ENCODE peak calls at places on chromosome 10, in four cellular contexts. One of them, this sample, is unnamed.
A peak's percentile ranks its signal among the peaks of the same experiment; 100 is the strongest.

GRCh38 chr10:92760609-92761008 is 70.9 kb downstream of the HHEX start:
- DNase-seq in head of caudate nucleus: no peak
- DNase-seq in NCI-H1436 treated with DMSO at 0.1 percent for 48 hours: no peak
- DNase-seq in NCI-H2171: no peak
- DNase-seq in this sample: no peak

GRCh38 chr10:10596256-10596655 is 421.4 kb upstream of the CELF2 start:
- DNase-seq in NCI-H1436 treated with DMSO at 0.1 percent for 48 hours: no peak
- DNase-seq in head of caudate nucleus: no peak
- DNase-seq in NCI-H2171: no peak
- DNase-seq in this sample: no peak

GRCh38 chr10:97701438-97702064 is 12.0 kb upstream of the MARVELD1 start:
- DNase-seq in NCI-H2171: no peak
- DNase-seq in head of caudate nucleus: peak; percentile 71
- DNase-seq in NCI-H1436 treated with DMSO at 0.1 percent for 48 hours: no peak
- DNase-seq in this sample: peak; percentile 39

GRCh38 chr10:99906470-99906869 is 103.3 kb downstream of the DNMBP start:
- DNase-seq in NCI-H1436 treated with DMSO at 0.1 percent for 48 hours: no peak
- DNase-seq in NCI-H2171: no peak
- DNase-seq in head of caudate nucleus: no peak
- DNase-seq in this sample: no peak

GRCh38 chr10:3192856-3193635 is 20.5 kb upstream of the PITRM1 start:
- DNase-seq in head of caudate nucleus: peak; percentile 65
- DNase-seq in NCI-H2171: no peak
- DNase-seq in NCI-H1436 treated with DMSO at 0.1 percent for 48 hours: peak; percentile 45
- DNase-seq in this sample: no peak

GRCh38 chr10:118832242-118832651 is 77.5 kb upstream of the CACUL1 start:
- DNase-seq in NCI-H2171: no peak
- DNase-seq in NCI-H1436 treated with DMSO at 0.1 percent for 48 hours: no peak
- DNase-seq in head of caudate nucleus: peak; percentile 36
- DNase-seq in this sample: no peak

GRCh38 chr10:34722404-34722803 is 92.7 kb downstream of the PARD3 start:
- DNase-seq in head of caudate nucleus: no peak
- DNase-seq in NCI-H1436 treated with DMSO at 0.1 percent for 48 hours: no peak
- DNase-seq in NCI-H2171: no peak
- DNase-seq in this sample: no peak

GRCh38 chr10:11755512-11756247 is 13.5 kb downstream of the ECHDC3 start:
- DNase-seq in NCI-H1436 treated with DMSO at 0.1 percent for 48 hours: no peak
- DNase-seq in NCI-H2171: no peak
- DNase-seq in head of caudate nucleus: no peak
- DNase-seq in this sample: no peak

GRCh38 chr10:121593267-121593666 is 5.0 kb downstream of the FGFR2 start:
- DNase-seq in NCI-H2171: no peak
- DNase-seq in head of caudate nucleus: peak; percentile 63
- DNase-seq in NCI-H1436 treated with DMSO at 0.1 percent for 48 hours: no peak
- DNase-seq in this sample: no peak

GRCh38 chr10:69446650-69447151 is 4.6 kb upstream of the TSPAN15 start:
- DNase-seq in head of caudate nucleus: no peak
- DNase-seq in NCI-H2171: no peak
- DNase-seq in NCI-H1436 treated with DMSO at 0.1 percent for 48 hours: no peak
- DNase-seq in this sample: no peak

GRCh38 chr10:44176311-44176710 is 208.6 kb downstream of the CXCL12 start:
- DNase-seq in head of caudate nucleus: no peak
- DNase-seq in NCI-H1436 treated with DMSO at 0.1 percent for 48 hours: no peak
- DNase-seq in NCI-H2171: no peak
- DNase-seq in this sample: no peak

GRCh38 chr10:78405231-78405630 is 371.6 kb downstream of the RPS24 start:
- DNase-seq in NCI-H2171: no peak
- DNase-seq in head of caudate nucleus: no peak
- DNase-seq in NCI-H1436 treated with DMSO at 0.1 percent for 48 hours: no peak
- DNase-seq in this sample: no peak

GRCh38 chr10:98047009-98047741 is 16.8 kb upstream of the CRTAC1 start:
- DNase-seq in NCI-H1436 treated with DMSO at 0.1 percent for 48 hours: no peak
- DNase-seq in NCI-H2171: no peak
- DNase-seq in head of caudate nucleus: peak; percentile 81
- DNase-seq in this sample: peak; percentile 62

GRCh38 chr10:350981-351501 is 215.8 kb downstream of the ZMYND11 start:
- DNase-seq in NCI-H2171: no peak
- DNase-seq in head of caudate nucleus: no peak
- DNase-seq in NCI-H1436 treated with DMSO at 0.1 percent for 48 hours: no peak
- DNase-seq in this sample: no peak

GRCh38 chr10:9305018-9305655 is 1250.6 kb downstream of the GATA3 start:
- DNase-seq in NCI-H1436 treated with DMSO at 0.1 percent for 48 hours: no peak
- DNase-seq in NCI-H2171: no peak
- DNase-seq in head of caudate nucleus: no peak
- DNase-seq in this sample: no peak